ENCODE peak calls at places on chromosomes 7 and 10, in four cellular contexts. R, D, X and U are unnamed samples.

GRCh38 chr7:44308741-44309270 is 16.6 kb downstream of the CAMK2B start:
- DNase-seq in R (no peak), D (no peak), X (peak), U (no peak)

GRCh38 chr10:132462463-132463332 is 65.7 kb downstream of the PWWP2B start:
- DNase-seq in R (no peak), D (peak), X (no peak), U (no peak)

GRCh38 chr10:99519690-99520039 is 13.1 kb upstream of the NKX2-3 start:
- DNase-seq in R (no peak), D (no peak), X (no peak), U (no peak)

GRCh38 chr10:91380873-91381561 is 29.1 kb upstream of the HECTD2 start:
- DNase-seq in R (no peak), D (peak), X (no peak), U (no peak)

GRCh38 chr7:41878331-41879112 is 175.6 kb upstream of the INHBA start:
- DNase-seq in R (no peak), D (no peak), X (no peak), U (no peak)

GRCh38 chr10:71293446-71294090 is 25.5 kb upstream of the SLC29A3 start:
- DNase-seq in R (no peak), D (no peak), X (no peak), U (no peak)

GRCh38 chr10:33005322-33006282 is 47.6 kb upstream of the ITGB1 start:
- DNase-seq in R (peak), D (peak), X (peak), U (no peak)

GRCh38 chr7:134910214-134910890 is 76.0 kb upstream of the AGBL3 start:
- DNase-seq in R (no peak), D (no peak), X (no peak), U (no peak)

GRCh38 chr7:74262639-74263398 is 8.6 kb upstream of the RFC2 start:
- DNase-seq in R (no peak), D (no peak), X (no peak), U (no peak)

GRCh38 chr10:100148353-100149211 is 37.2 kb downstream of the ERLIN1 start:
- DNase-seq in R (no peak), D (no peak), X (no peak), U (no peak)

GRCh38 chr7:142815099-142815498 is 39.8 kb upstream of the EPHB6 start:
- DNase-seq in R (no peak), D (no peak), X (no peak), U (no peak)

GRCh38 chr7:150927157-150927953 is 50.8 kb downstream of the KCNH2 start:
- DNase-seq in R (no peak), D (no peak), X (no peak), U (no peak)

GRCh38 chr7:108261560-108262255 is 131.5 kb upstream of the LAMB4 start:
- DNase-seq in R (no peak), D (no peak), X (no peak), U (no peak)

GRCh38 chr10:125034671-125035070 is 92.7 kb downstream of the ZRANB1 start:
- DNase-seq in R (no peak), D (no peak), X (no peak), U (no peak)

GRCh38 chr7:31120800-31121513 is 68.8 kb downstream of the ADCYAP1R1 start:
- DNase-seq in R (no peak), D (no peak), X (no peak), U (peak)

GRCh38 chr7:106767073-106767472 is 98.0 kb upstream of the PIK3CG start:
- DNase-seq in R (peak), D (no peak), X (no peak), U (no peak)

GRCh38 chr10:108039821-108040584 is 875.5 kb upstream of the SORCS1 start:
- DNase-seq in R (peak), D (no peak), X (no peak), U (no peak)

GRCh38 chr7:45328397-45329080 is 170.9 kb downstream of the RAMP3 start:
- DNase-seq in R (no peak), D (no peak), X (no peak), U (no peak)

GRCh38 chr10:101031796-101032636 is 982 bp downstream of the SFXN3 start:
- DNase-seq in R (peak), D (peak), X (peak), U (no peak)

GRCh38 chr7:150378115-150378852 is 846 bp upstream of the ZNF775 start:
- DNase-seq in R (peak), D (peak), X (peak), U (no peak)